ENCODE peak calls at places on chromosomes 4 and X, in ten cellular contexts. B is heart left ventricle; Q is astrocyte; W is Peyer's patch; F is AG04450; Z is stomach; X is CD8-positive, alpha-beta memory T cell; G is upper lobe of left lung; V is Panc1; U is ovary. T is an unnamed sample.

GRCh38 chrX:31508338-31508737 is 436.5 kb upstream of the FTHL17 start:
- DNase-seq in B (no peak), G (no peak), U (no peak), X (no peak), Q (peak; percentile 75), Z (no peak), V (no peak), W (no peak), F (peak; percentile 21), T (no peak)

GRCh38 chr4:139767168-139767567 is 101.5 kb downstream of the MGST2 start:
- DNase-seq in B (no peak), G (no peak), X (no peak), V (no peak), Z (no peak), W (no peak), U (no peak), Q (peak; percentile 90), F (no peak), T (no peak)

GRCh38 chrX:13666836-13667235 is 13.9 kb downstream of the TCEANC start:
- DNase-seq in B (no peak), Z (no peak), F (no peak), X (no peak), G (no peak), Q (no peak), V (no peak), U (no peak), W (no peak), T (no peak)

GRCh38 chr4:113790478-113790877 is 28.9 kb upstream of the CAMK2D start:
- DNase-seq in Z (no peak), X (no peak), F (no peak), B (no peak), W (no peak), U (no peak), V (no peak), G (no peak), Q (no peak), T (no peak)

GRCh38 chrX:95885074-95885473 is 799.6 kb upstream of the DIAPH2 start:
- DNase-seq in Q (peak; percentile 18), G (no peak), B (peak; percentile 4), F (no peak), V (no peak), U (peak; percentile 12), Z (no peak), W (peak; percentile 47), X (no peak), T (peak; percentile 56)

GRCh38 chrX:17052776-17053175 is 106.3 kb downstream of the REPS2 start:
- DNase-seq in X (no peak), B (no peak), V (no peak), Z (no peak), U (no peak), Q (no peak), W (no peak), G (no peak), F (no peak), T (no peak)

GRCh38 chr4:42331914-42332368 is 65.3 kb upstream of the SHISA3 start:
- DNase-seq in V (no peak), Z (no peak), W (peak; percentile 53), Q (peak; percentile 11), X (no peak), B (peak; percentile 24), G (no peak), U (no peak), F (no peak), T (peak; percentile 75)

GRCh38 chr4:147289181-147289580 is 191.7 kb upstream of the EDNRA start:
- DNase-seq in W (no peak), Q (no peak), Z (no peak), B (no peak), X (no peak), F (no peak), V (no peak), U (peak; percentile 6), G (no peak), T (no peak)

GRCh38 chrX:20530319-20530979 is 263.7 kb upstream of the RPS6KA3 start:
- DNase-seq in B (peak; percentile 31), X (peak; percentile 27), W (peak; percentile 78), Z (peak; percentile 53), U (peak; percentile 11), Q (no peak), G (no peak), F (no peak), V (no peak), T (peak; percentile 15)

GRCh38 chrX:120791013-120791643 is 84.5 kb downstream of the CT47B1 start:
- DNase-seq in Z (peak; percentile 43), F (no peak), V (no peak), B (peak; percentile 13), Q (peak; percentile 73), W (peak; percentile 56), X (no peak), U (peak; percentile 76), G (no peak), T (peak; percentile 74)

GRCh38 chr4:147735413-147736301 is 3.8 kb downstream of the ARHGAP10 start:
- DNase-seq in U (no peak), F (no peak), W (no peak), X (no peak), Q (peak; percentile 35), Z (no peak), V (no peak), G (no peak), B (no peak), T (no peak)

GRCh38 chrX:70293621-70294020 is 3.7 kb downstream of the KIF4A start:
- DNase-seq in Z (no peak), Q (no peak), F (no peak), W (no peak), V (no peak), X (no peak), G (no peak), B (no peak), U (no peak), T (no peak)
- H3K27me3 ChIP-seq in Z (no peaks in the 10 kb centered on the region), Q (no peaks in the 10 kb centered on the region), F (no peaks in the 10 kb centered on the region), W (no peaks in the 10 kb centered on the region), V (no peaks in the 10 kb centered on the region), X (no peaks in the 10 kb centered on the region), G (no peaks in the 10 kb centered on the region), B (no peaks in the 10 kb centered on the region), U (no peaks in the 10 kb centered on the region), T (no peaks in the 10 kb centered on the region)

GRCh38 chr4:69060651-69061308 is 35.5 kb upstream of the UGT2B7 start:
- DNase-seq in U (no peak), X (no peak), W (no peak), F (no peak), G (no peak), V (no peak), Z (no peak), B (no peak), Q (no peak), T (no peak)

GRCh38 chr4:69057620-69058409 is 38.5 kb upstream of the UGT2B7 start:
- DNase-seq in G (no peak), F (no peak), U (no peak), B (no peak), W (no peak), Q (no peak), Z (peak; percentile 32), X (no peak), V (no peak), T (no peak)

GRCh38 chr4:69056921-69057562 is 39.2 kb upstream of the UGT2B7 start:
- DNase-seq in W (no peak), Z (no peak), Q (peak; percentile 45), X (no peak), V (no peak), G (no peak), F (no peak), B (no peak), U (no peak), T (no peak)

GRCh38 chr4:69054578-69055200 is 41.6 kb upstream of the UGT2B7 start:
- DNase-seq in X (no peak), F (peak; percentile 43), G (no peak), Q (peak; percentile 89), Z (no peak), V (peak; percentile 45), W (peak; percentile 72), U (no peak), B (no peak), T (no peak)

GRCh38 chr4:69058410-69059059 is 37.7 kb upstream of the UGT2B7 start:
- DNase-seq in G (no peak), Q (no peak), X (no peak), B (no peak), W (no peak), V (no peak), U (no peak), F (no peak), Z (no peak), T (no peak)
- H3K27ac ChIP-seq in G (no peak overlapping the region), Q (no peak overlapping the region), X (no peak overlapping the region), B (no peak overlapping the region), W (peak overlapping the region; percentile 55), V (no peak overlapping the region), U (no peak overlapping the region), F (no peak overlapping the region), Z (peak overlapping the region; percentile 72), T (no peak overlapping the region)

GRCh38 chr4:24748758-24749350 is 46.5 kb upstream of the SOD3 start:
- DNase-seq in G (no peak), Q (no peak), Z (no peak), V (no peak), W (no peak), F (no peak), X (no peak), U (peak; percentile 45), B (no peak), T (no peak)
- H3K4me3 ChIP-seq in G (no peak overlapping the region), Q (no peak overlapping the region), Z (no peak overlapping the region), V (no peak overlapping the region), W (no peak overlapping the region), F (no peak overlapping the region), X (no peak overlapping the region), U (no peak overlapping the region), B (no peak overlapping the region), T (no peak overlapping the region)

DNA sequence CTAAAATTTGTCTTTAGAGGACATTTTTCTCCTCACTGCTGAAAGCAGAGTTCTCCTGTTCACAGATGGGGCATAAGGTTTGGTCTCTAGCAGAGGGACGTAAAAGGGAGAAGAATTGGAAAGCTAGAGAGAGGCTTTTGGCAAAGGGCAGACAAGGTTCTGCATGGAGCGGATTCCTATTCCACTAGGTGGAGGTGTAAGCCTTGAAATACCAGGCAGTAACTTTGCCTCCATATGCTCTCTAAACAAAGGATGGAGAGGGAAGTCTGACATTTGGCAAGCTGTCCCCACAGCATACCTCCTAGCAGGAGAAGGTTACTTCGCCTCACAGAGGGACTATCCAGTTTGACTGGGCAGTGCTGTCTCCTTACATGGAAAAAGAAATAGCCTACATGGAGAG is 174.7 kb downstream of the DACH2 start:
- DNase-seq in Q (no peak), F (no peak), W (no peak), G (no peak), V (no peak), X (no peak), B (no peak), U (no peak), Z (no peak), T (no peak)
- H3K27me3 ChIP-seq in Q (no peaks in the 10 kb centered on the region), F (no peaks in the 10 kb centered on the region), W (no peaks in the 10 kb centered on the region), G (no peaks in the 10 kb centered on the region), V (no peaks in the 10 kb centered on the region), X (no peaks in the 10 kb centered on the region), B (no peaks in the 10 kb centered on the region), U (no peaks in the 10 kb centered on the region), Z (no peaks in the 10 kb centered on the region), T (no peaks in the 10 kb centered on the region)

T was measured in right cardiac atrium.